ENCODE peak calls at places on chromosomes 4 and X, in seven cellular contexts. N, Q, D, L, A, Z and M are unnamed samples. For H3K9me3, the result is how much of the 10 kb centered on the place peaks cover.

GRCh38 chr4:97987019-97987648 is 156.1 kb downstream of the STPG2 start:
- DNase-seq in Z (no peak), N (no peak), L (no peak), Q (no peak), A (peak), D (peak), M (no peak)

GRCh38 chrX:119880076-119880475 is 8.4 kb downstream of the NDUFA1 start:
- DNase-seq in Z (no peak), A (no peak), N (no peak), Q (no peak), L (no peak), D (no peak), M (no peak)

GRCh38 chr4:10578027-10578426 is 106.5 kb downstream of the CLNK start:
- DNase-seq in D (no peak), Q (no peak), L (no peak), A (no peak), N (no peak), Z (no peak), M (no peak)

GRCh38 chr4:152822323-152822722 is 42.6 kb downstream of the ARFIP1 start:
- DNase-seq in A (no peak), Q (no peak), L (no peak), N (no peak), Z (no peak), D (no peak), M (no peak)

GRCh38 chrX:115017455-115017854 is at the start of gene IL13RA2:
- DNase-seq in L (no peak), Z (no peak), Q (no peak), A (peak), D (no peak), N (no peak), M (no peak)

GRCh38 chr4:180717451-180717850 is 1525.8 kb upstream of the TENM3 start:
- DNase-seq in Q (no peak), A (peak), Z (no peak), L (no peak), D (no peak), N (no peak), M (no peak)

GRCh38 chr4:1643971-1644735 is 40.0 kb downstream of the FAM53A start:
- DNase-seq in A (no peak), D (no peak), Q (no peak), L (no peak), N (no peak), Z (no peak), M (no peak)

GRCh38 chrX:65596270-65596669 is 61.7 kb upstream of the LAS1L start:
- DNase-seq in N (peak), Q (no peak), L (no peak), A (peak), D (no peak), Z (peak), M (no peak)

GRCh38 chrX:427812-428725 is 41.4 kb upstream of the PPP2R3B start:
- DNase-seq in Q (no peak), D (peak), A (peak), N (no peak), L (no peak), Z (no peak), M (no peak)

DNA sequence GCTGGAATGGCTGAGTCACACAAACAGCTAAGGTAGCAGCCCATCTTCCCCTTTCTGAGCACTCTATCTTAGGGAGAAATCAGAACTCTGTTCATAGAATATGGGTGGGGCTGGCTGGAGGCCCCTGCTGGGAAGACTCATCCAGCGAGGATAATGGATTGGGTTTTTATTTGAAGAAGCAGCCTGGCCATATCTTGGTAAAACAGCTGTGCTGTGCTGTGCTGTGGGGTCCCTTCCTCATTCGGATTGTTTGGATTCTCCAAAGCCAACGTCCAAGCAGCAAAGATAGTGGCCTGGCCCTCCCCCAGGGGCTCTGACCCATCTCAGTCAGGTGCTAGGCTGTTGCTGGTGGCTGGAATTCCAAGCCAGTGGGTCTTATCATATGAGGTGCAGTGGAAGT is 63.8 kb downstream of the ZNF718 start:
- DNase-seq in Q (no peak), L (no peak), D (no peak), Z (no peak), N (no peak), A (no peak), M (no peak)
- H3K9me3 ChIP-seq in Q (under half), L (under half), D (under half), Z (under half), N (under half), A (under half), M (under half)

DNA sequence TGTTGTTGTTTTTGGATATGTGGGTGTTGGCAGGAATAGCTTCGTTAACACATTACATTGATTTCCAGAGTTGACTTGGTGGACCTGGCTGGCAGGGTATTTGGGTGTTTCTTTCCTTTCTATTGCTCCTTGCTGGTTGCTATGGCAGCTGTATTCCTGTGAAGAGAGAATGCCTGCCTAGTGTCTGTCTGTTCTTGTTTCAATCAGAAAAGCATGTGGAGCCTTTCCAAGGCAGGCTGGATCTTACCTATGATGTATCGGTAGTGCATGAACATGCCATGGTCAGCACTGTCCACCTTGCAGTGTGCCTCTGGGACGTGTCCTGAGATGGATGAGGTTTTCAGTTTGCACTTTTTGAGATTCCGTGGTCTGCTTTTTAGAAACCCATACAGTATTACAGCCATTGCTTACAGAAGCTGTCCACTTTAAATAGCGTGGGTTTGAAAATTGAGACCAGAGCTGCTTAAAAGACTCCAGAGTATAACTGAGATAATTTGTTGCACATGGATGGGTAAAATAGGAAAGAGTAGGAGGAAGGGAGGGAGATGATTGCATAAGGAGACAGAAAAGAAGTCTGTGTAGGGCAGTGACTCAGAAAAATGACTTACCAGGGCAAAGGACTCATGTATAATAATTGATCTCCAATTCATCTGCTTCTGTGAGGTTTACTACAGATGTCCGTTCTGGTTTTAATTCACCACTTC is 20.0 kb upstream of the AADAT start:
- DNase-seq in L (no peak), Z (no peak), D (no peak), A (no peak), Q (no peak), N (no peak), M (no peak)
- H3K27ac ChIP-seq in L (no peak), Z (no peak), D (no peak), A (no peak), Q (no peak), N (no peak), M (no peak)

DNA sequence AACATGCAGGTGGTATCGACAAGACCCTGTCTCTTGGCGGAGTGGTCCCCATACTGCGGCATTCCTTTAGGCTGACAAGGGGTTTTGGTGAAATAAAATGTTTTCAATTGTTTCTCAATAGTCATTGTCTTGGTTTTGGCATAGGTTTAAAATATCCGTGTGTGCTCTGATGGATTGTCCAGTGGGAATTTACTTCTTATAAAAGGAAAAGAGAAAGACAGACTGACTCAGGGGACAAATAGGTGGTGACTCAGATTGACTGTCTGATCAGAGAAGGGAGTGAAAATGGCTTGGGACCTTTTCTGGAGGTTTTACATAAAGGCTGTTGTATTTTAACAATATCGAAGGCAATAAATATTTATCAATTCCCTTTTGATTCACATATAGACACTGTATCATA is 129.8 kb downstream of the SORBS2 start:
- DNase-seq in D (peak), Z (no peak), A (no peak), L (no peak), Q (no peak), N (no peak), M (no peak)
- H3K4me3 ChIP-seq in D (no peak), Z (no peak), A (no peak), L (no peak), Q (no peak), N (no peak), M (no peak)

DNA sequence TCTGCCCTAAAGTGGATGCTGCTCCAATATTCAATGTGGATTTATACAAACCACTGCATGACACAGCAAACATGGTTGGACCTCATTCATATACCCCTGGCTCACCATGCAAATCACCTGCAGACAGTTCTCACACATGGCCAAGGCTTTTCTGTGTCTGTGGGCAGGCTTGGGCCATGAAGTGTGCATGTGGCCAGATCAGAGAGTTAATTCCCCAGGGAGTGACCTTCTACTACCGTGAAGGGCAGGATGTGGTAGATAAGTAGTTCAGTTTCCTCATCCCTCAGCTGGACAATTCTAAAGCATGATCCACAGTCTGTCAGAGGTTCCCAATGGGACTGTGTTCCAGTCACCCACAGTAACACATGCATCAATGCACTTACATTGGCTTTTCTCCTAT is 24.6 kb upstream of the BCLAF3 start:
- DNase-seq in N (no peak), D (no peak), Q (no peak), L (no peak), Z (no peak), A (no peak), M (no peak)
- H3K9me3 ChIP-seq in N (under half), D (under half), Q (under half), L (under half), Z (under half), A (under half), M (under half)

DNA sequence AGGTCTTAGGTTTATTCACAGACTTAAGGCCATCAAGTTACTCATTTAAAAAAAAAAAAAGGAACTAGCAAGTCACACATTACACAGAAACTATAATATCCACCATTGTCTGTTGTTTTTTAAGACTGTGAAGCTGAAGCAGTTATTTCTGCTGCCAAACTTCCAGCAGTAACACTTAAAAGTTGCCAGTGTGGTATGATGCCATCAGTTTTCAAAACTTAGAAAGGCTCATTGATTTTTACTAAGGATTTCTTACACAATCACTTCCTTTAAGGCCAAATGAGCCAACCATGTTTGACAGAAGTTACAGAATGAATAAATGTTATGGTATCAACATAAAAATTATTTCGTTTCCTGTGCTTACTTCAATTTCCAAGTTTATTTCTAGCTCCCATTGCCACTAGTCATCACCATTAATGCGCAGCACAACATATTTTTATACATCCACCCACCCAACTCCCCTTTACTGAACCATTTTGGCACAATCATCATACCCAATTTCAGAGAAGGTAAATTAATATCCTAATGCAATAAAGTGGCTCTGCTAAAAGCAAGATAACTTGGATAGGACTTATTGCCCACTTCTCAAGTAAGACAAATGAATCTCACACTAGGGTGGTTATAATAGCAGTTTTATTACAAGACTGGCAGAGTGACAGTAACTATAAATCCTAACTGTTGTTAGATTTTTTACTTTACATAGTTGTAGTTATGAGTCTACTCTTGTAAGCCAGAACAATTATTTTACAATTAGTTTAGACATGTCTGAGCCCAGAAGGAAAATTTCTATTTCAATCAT is 13.1 kb downstream of the PDGFC start:
- DNase-seq in L (no peak), Q (no peak), N (no peak), D (no peak), A (peak), Z (no peak), M (no peak)
- H3K27ac ChIP-seq in L (peak), Q (no peak), N (peak), D (no peak), A (no peak), Z (no peak), M (no peak)

GRCh38 chr4:40745585-40745984 is 4.2 kb upstream of the NSUN7 start:
- DNase-seq in L (no peak), N (no peak), Q (no peak), D (no peak), Z (no peak), A (no peak), M (no peak)

GRCh38 chr4:40744218-40744617 is 5.5 kb upstream of the NSUN7 start:
- DNase-seq in A (no peak), D (no peak), L (no peak), N (no peak), Z (no peak), Q (no peak), M (no peak)

GRCh38 chr4:40747436-40747835 is 2.3 kb upstream of the NSUN7 start:
- DNase-seq in D (no peak), L (no peak), N (no peak), Z (no peak), A (no peak), Q (no peak), M (no peak)

GRCh38 chr4:40750461-40751258 is 905 bp downstream of the NSUN7 start:
- DNase-seq in L (peak), Q (no peak), A (peak), D (no peak), N (no peak), Z (no peak), M (no peak)

GRCh38 chr4:40749717-40750460 is at the start of gene NSUN7:
- DNase-seq in D (peak), L (peak), Q (peak), A (peak), N (peak), Z (no peak), M (no peak)
- H3K4me3 ChIP-seq in D (peak), L (peak), Q (peak), A (peak), N (peak), Z (peak), M (peak)